ENCODE peak calls at places on chromosome 2, in seven cellular contexts. F is T-helper 22 cell; X is astrocyte of the spinal cord; V is stimulated activated CD4-positive, alpha-beta T cell treated with anti-CD3 and anti-CD28 coated beads, Interleukin-4, amount 100 ng/mL, for 24 hours; J is GM13977; B is NCI-H2227 treated with DMSO at 0.1 percent for 48 hours; N is amniotic epithelial cell. Y is an unnamed sample.

GRCh38 chr2:195477248-195477995 is 179.6 kb upstream of the SLC39A10 start:
- DNase-seq in F (no peak), X (peak), V (no peak), J (no peak), B (no peak), N (peak), Y (no peak)

GRCh38 chr2:134258684-134259408 is 5.0 kb downstream of the MGAT5 start:
- DNase-seq in F (peak), X (no peak), V (peak), J (no peak), B (no peak), N (no peak), Y (no peak)

GRCh38 chr2:11914455-11914854 is 168.0 kb downstream of the LPIN1 start:
- DNase-seq in F (no peak), X (peak), V (no peak), J (no peak), B (no peak), N (peak), Y (no peak)

GRCh38 chr2:25926913-25927312 is 48.6 kb upstream of the ASXL2 start:
- DNase-seq in F (no peak), X (no peak), V (no peak), J (no peak), B (no peak), N (no peak), Y (no peak)

GRCh38 chr2:168207861-168208260 is 39.5 kb downstream of the STK39 start:
- DNase-seq in F (no peak), X (no peak), V (no peak), J (no peak), B (no peak), N (peak), Y (no peak)

GRCh38 chr2:104702026-104702425 is 151.9 kb upstream of the POU3F3 start:
- DNase-seq in F (no peak), X (no peak), V (no peak), J (no peak), B (no peak), N (no peak), Y (no peak)

GRCh38 chr2:206198677-206199076 is 39.0 kb downstream of the EEF1B2 start:
- DNase-seq in F (no peak), X (no peak), V (no peak), J (no peak), B (no peak), N (peak), Y (no peak)

GRCh38 chr2:119230630-119231185 is 7.1 kb downstream of the STEAP3 start:
- DNase-seq in F (no peak), X (peak), V (no peak), J (no peak), B (peak), N (no peak), Y (peak)

GRCh38 chr2:26396734-26397298 is 4.9 kb upstream of the DRC1 start:
- DNase-seq in F (no peak), X (no peak), V (peak), J (no peak), B (no peak), N (no peak), Y (no peak)

Y was measured in dermis blood vessel endothelial cell.